ENCODE peak calls at places on chromosome 12, in seven cellular contexts. A is lower lobe of right lung, E is stomach, Y is upper lobe of left lung, R is cardiac muscle cell, S is PC-3, X is PC-9. V is an unnamed sample.

GRCh38 chr12:75437564-75437963 is 43.0 kb upstream of the GLIPR1 start:
- DNase-seq in S (peak; percentile 27), X (no peak), A (no peak), E (no peak), R (no peak), Y (no peak), V (no peak)

GRCh38 chr12:123389560-123390351 is 5.8 kb downstream of the KMT5A start:
- DNase-seq in E (peak; percentile 67), X (peak; percentile 61), S (peak; percentile 60), A (peak; percentile 86), R (peak; percentile 91), Y (peak; percentile 90), V (no peak)

GRCh38 chr12:102508052-102508451 is 27.7 kb upstream of the IGF1 start:
- DNase-seq in E (no peak), X (no peak), Y (no peak), S (no peak), A (no peak), R (no peak), V (no peak)

GRCh38 chr12:52233462-52234141 is 559 bp downstream of the KRT7 start:
- DNase-seq in X (no peak), R (no peak), A (no peak), S (peak; percentile 35), E (no peak), Y (peak; percentile 19), V (no peak)

GRCh38 chr12:13258212-13258611 is 61.7 kb downstream of the EMP1 start:
- DNase-seq in S (no peak), R (no peak), Y (no peak), X (no peak), E (no peak), A (no peak), V (no peak)

GRCh38 chr12:51959211-51959610 is 7.7 kb downstream of the ACVR1B start:
- DNase-seq in E (peak; percentile 30), A (no peak), R (no peak), Y (no peak), X (no peak), S (no peak), V (no peak)

GRCh38 chr12:104057771-104058197 is 6.5 kb upstream of the HCFC2 start:
- DNase-seq in X (no peak), E (no peak), S (peak; percentile 55), Y (no peak), R (peak; percentile 22), A (no peak), V (no peak)

GRCh38 chr12:52531563-52532300 is 11.5 kb upstream of the KRT5 start:
- DNase-seq in E (no peak), R (no peak), S (no peak), X (no peak), Y (peak; percentile 33), A (no peak), V (no peak)

GRCh38 chr12:25482637-25483036 is 70.4 kb downstream of the LMNTD1 start:
- DNase-seq in X (no peak), Y (no peak), S (no peak), A (no peak), R (peak; percentile 23), E (no peak), V (no peak)

GRCh38 chr12:48873096-48873495 is 7.4 kb upstream of the RND1 start:
- DNase-seq in A (no peak), S (no peak), R (no peak), X (no peak), E (no peak), Y (no peak), V (no peak)

GRCh38 chr12:50022903-50023302 is 2.4 kb downstream of the RACGAP1 start:
- DNase-seq in A (no peak), E (no peak), R (no peak), S (no peak), Y (no peak), X (no peak), V (no peak)

GRCh38 chr12:76685246-76685678 is 78.7 kb upstream of the ZDHHC17 start:
- DNase-seq in Y (no peak), X (no peak), A (no peak), E (no peak), S (no peak), R (peak; percentile 84), V (no peak)

GRCh38 chr12:16606201-16606849 is 363 bp upstream of the LMO3 start:
- DNase-seq in X (peak; percentile 27), Y (no peak), E (no peak), R (peak; percentile 72), A (peak; percentile 62), S (peak; percentile 25), V (no peak)

GRCh38 chr12:51887476-51888315 is at the start of gene ANKRD33:
- DNase-seq in E (peak; percentile 54), Y (peak; percentile 51), S (no peak), R (peak; percentile 52), X (no peak), A (no peak), V (no peak)

GRCh38 chr12:60602601-60603000 is 1006.8 kb downstream of the SLC16A7 start:
- DNase-seq in A (no peak), S (no peak), R (no peak), Y (no peak), E (no peak), X (no peak), V (no peak)

GRCh38 chr12:52213541-52214420 is 19.3 kb upstream of the KRT7 start:
- DNase-seq in Y (peak; percentile 91), R (peak; percentile 88), E (peak; percentile 84), A (peak; percentile 86), X (peak; percentile 93), S (peak; percentile 96), V (no peak)

GRCh38 chr12:94994312-94994711 is 9.2 kb downstream of the NDUFA12 start:
- DNase-seq in R (no peak), Y (no peak), S (peak; percentile 81), A (no peak), E (no peak), X (peak; percentile 35), V (no peak)

GRCh38 chr12:27193106-27193505 is 51.0 kb upstream of the STK38L start:
- DNase-seq in Y (no peak), X (no peak), E (no peak), A (no peak), S (no peak), R (no peak), V (no peak)

GRCh38 chr12:109832534-109833306 is 478 bp downstream of the TRPV4 start:
- DNase-seq in S (no peak), Y (no peak), A (no peak), X (no peak), E (no peak), R (no peak), V (no peak)
- H3K27ac ChIP-seq in S (no peak overlapping the region), Y (no peak overlapping the region), A (no peak overlapping the region), X (no peak overlapping the region), E (no peak overlapping the region), R (no peak overlapping the region), V (no peak overlapping the region)

GRCh38 chr12:71719647-71720370 is 33.9 kb downstream of the TMEM19 start:
- DNase-seq in Y (no peak), E (no peak), R (no peak), X (peak; percentile 7), A (no peak), S (peak; percentile 63), V (no peak)
- TF ChIP-seq CTCF in Y (no peak), E (no peak), R (no peak), X (no peak), A (no peak), S (no peak), V (no peak)

GRCh38 chr12:43883748-43884147 is 47.9 kb downstream of the TMEM117 start:
- DNase-seq in Y (no peak), E (no peak), A (no peak), S (no peak), X (no peak), R (no peak), V (no peak)
- H3K27me3 ChIP-seq in Y (no peaks in the 10 kb centered on the region), E (no peaks in the 10 kb centered on the region), A (no peaks in the 10 kb centered on the region), S (no peaks in the 10 kb centered on the region), X (no peaks in the 10 kb centered on the region), R (no peaks in the 10 kb centered on the region), V (no peaks in the 10 kb centered on the region)

DNA sequence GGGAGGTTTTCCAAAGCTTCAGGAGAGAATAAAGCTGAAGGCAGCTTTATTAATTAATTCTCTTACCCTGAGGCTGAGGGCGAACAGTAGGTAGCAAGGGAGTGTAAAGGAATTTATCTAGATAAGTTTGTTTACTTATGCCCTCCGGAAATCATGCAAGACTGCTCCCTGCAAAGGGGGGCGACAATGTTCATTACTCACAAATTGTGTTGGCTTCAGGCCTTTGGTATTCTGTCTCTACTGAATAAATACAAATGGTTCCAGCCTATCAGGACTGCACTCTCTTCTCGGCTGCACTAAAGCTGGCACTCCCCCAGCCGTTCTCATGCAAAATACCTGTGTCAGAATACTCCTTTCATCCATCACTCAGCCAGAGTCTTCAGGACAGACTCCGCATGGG is 120.8 kb downstream of the PPHLN1 start:
- DNase-seq in Y (no peak), E (no peak), S (no peak), A (no peak), X (no peak), R (no peak), V (no peak)
- H3K27ac ChIP-seq in Y (no peak overlapping the region), E (no peak overlapping the region), S (no peak overlapping the region), A (no peak overlapping the region), X (no peak overlapping the region), R (no peak overlapping the region), V (no peak overlapping the region)

DNA sequence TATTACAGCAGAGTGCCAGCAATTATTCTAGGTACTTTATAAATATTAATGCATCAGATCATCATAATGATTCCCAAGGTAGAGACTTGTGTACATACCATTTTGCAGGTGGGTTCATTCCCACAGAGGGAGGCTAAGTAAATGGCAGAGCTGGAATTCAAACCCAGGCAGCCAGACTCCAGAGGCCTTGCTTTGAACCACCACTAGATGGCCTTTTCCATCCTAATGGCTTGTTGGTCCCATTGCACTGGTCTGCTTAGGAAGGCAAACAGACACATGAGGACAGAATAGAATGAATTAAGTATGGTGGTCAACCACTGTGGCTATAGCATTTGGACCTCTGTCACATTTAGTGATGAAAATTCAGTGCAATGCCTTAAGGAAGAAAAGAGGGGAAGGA is 158.7 kb downstream of the METTL25 start:
- DNase-seq in A (no peak), E (no peak), R (no peak), Y (no peak), S (peak; percentile 58), X (no peak), V (no peak)
- TF ChIP-seq CTCF in A (peak; percentile 33), E (no peak), R (peak; percentile 58), Y (no peak), S (peak; percentile 74), X (peak; percentile 45), V (peak; percentile 13)

GRCh38 chr12:132543298-132544172 is 53.6 kb downstream of the FBRSL1 start:
- DNase-seq in R (no peak), X (no peak), Y (no peak), A (no peak), S (no peak), E (no peak), V (no peak)
- H3K27me3 ChIP-seq in R (no peaks in the 10 kb centered on the region), X (no peaks in the 10 kb centered on the region), Y (no peaks in the 10 kb centered on the region), A (no peaks in the 10 kb centered on the region), S (no peaks in the 10 kb centered on the region), E (no peaks in the 10 kb centered on the region), V (no peaks in the 10 kb centered on the region)